ENCODE peak calls at places on chromosomes 11 and 22, in four cellular contexts. I is left ventricle myocardium inferior, P is NCI-H345, E is IMR-90. K is an unnamed sample.

GRCh38 chr22:48506506-48507145 is 1321.0 kb downstream of the BRD1 start:
- DNase-seq in P (no peak), E (no peak), I (no peak), K (peak)

GRCh38 chr22:41240377-41241132 is at the start of gene CHADL:
- DNase-seq in I (no peak), P (peak), E (no peak), K (peak)

GRCh38 chr11:35711173-35711910 is 48.8 kb downstream of the TRIM44 start:
- DNase-seq in P (no peak), I (no peak), E (no peak), K (no peak)

GRCh38 chr22:33007485-33007884 is 50.7 kb downstream of the SYN3 start:
- DNase-seq in P (no peak), I (no peak), E (no peak), K (no peak)

GRCh38 chr11:35158371-35159081 is 19.6 kb downstream of the CD44 start:
- DNase-seq in P (no peak), E (no peak), I (no peak), K (peak)

GRCh38 chr11:925496-926301 is at the start of gene AP2A2:
- DNase-seq in E (peak), P (peak), I (peak), K (peak)

GRCh38 chr11:44943118-44943517 is 7.6 kb downstream of the TP53I11 start:
- DNase-seq in P (peak), E (no peak), I (no peak), K (no peak)

GRCh38 chr11:70067591-70068341 is 10.4 kb upstream of the ANO1 start:
- DNase-seq in E (no peak), I (no peak), P (peak), K (no peak)

GRCh38 chr11:17978553-17979287 is 34.1 kb downstream of the SERGEF start:
- DNase-seq in P (peak), E (peak), I (peak), K (peak)